ENCODE peak calls at places on chromosomes 3 and 15, in eight cellular contexts. V is heart left ventricle, U is AG04450, S is left lung, Y is GM06990, I is upper lobe of right lung, B is body of pancreas, J is esophagus muscularis mucosa. H is an unnamed sample.

GRCh38 chr3:9862391-9863235 is 17.4 kb downstream of the CIDEC start:
- DNase-seq in Y (no peak), S (no peak), U (no peak), J (no peak), I (peak; percentile 80), B (peak; percentile 49), V (peak; percentile 67), H (no peak)

GRCh38 chr3:178505832-178506231 is 30.4 kb upstream of the KCNMB2 start:
- DNase-seq in U (no peak), Y (no peak), I (no peak), B (no peak), V (no peak), S (no peak), J (no peak), H (no peak)

GRCh38 chr15:65824941-65825544 is 33.0 kb upstream of the DENND4A start:
- DNase-seq in Y (no peak), V (no peak), I (no peak), U (no peak), J (no peak), B (no peak), S (no peak), H (no peak)

GRCh38 chr3:53247619-53248018 is 8.2 kb downstream of the TKT start:
- DNase-seq in Y (no peak), J (no peak), S (no peak), B (no peak), I (no peak), V (no peak), U (no peak), H (no peak)

GRCh38 chr15:47576921-47577474 is 140.3 kb upstream of the SEMA6D start:
- DNase-seq in J (no peak), S (no peak), I (no peak), B (no peak), V (no peak), Y (no peak), U (no peak), H (no peak)

GRCh38 chr3:133895208-133896001 is at the start of gene RAB6B:
- DNase-seq in V (peak; percentile 54), U (no peak), J (peak; percentile 90), S (no peak), I (peak; percentile 71), B (peak; percentile 36), Y (no peak), H (no peak)

GRCh38 chr15:67119238-67119846 is 53.9 kb downstream of the SMAD3 start:
- DNase-seq in V (no peak), U (no peak), S (no peak), B (no peak), Y (no peak), I (no peak), J (no peak), H (no peak)

GRCh38 chr3:107208100-107208499 is 169.1 kb upstream of the CCDC54 start:
- DNase-seq in S (no peak), V (peak; percentile 51), U (peak; percentile 95), J (no peak), B (peak; percentile 48), I (no peak), Y (no peak), H (peak; percentile 80)

GRCh38 chr15:58537480-58537879 is 105.7 kb downstream of the LIPC start:
- DNase-seq in U (no peak), S (no peak), B (no peak), Y (no peak), J (no peak), V (no peak), I (no peak), H (no peak)

GRCh38 chr3:140011086-140011485 is 76.1 kb downstream of the CLSTN2 start:
- DNase-seq in S (no peak), V (no peak), U (no peak), I (no peak), Y (no peak), B (no peak), J (peak; percentile 84), H (no peak)

GRCh38 chr3:188947983-188948657 is 223.7 kb upstream of the TPRG1 start:
- DNase-seq in I (peak; percentile 94), S (peak; percentile 91), U (no peak), Y (no peak), B (peak; percentile 97), V (peak; percentile 93), J (peak; percentile 99), H (peak; percentile 88)

GRCh38 chr3:140093742-140094141 is 158.8 kb downstream of the CLSTN2 start:
- DNase-seq in B (peak; percentile 77), J (no peak), Y (no peak), V (peak; percentile 68), I (no peak), U (peak; percentile 6), S (peak; percentile 54), H (peak; percentile 73)

GRCh38 chr15:34436956-34437442 is 609 bp downstream of the GOLGA8A start:
- DNase-seq in I (peak; percentile 73), J (no peak), B (peak; percentile 43), V (peak; percentile 50), S (no peak), Y (peak; percentile 75), U (no peak), H (no peak)

DNA sequence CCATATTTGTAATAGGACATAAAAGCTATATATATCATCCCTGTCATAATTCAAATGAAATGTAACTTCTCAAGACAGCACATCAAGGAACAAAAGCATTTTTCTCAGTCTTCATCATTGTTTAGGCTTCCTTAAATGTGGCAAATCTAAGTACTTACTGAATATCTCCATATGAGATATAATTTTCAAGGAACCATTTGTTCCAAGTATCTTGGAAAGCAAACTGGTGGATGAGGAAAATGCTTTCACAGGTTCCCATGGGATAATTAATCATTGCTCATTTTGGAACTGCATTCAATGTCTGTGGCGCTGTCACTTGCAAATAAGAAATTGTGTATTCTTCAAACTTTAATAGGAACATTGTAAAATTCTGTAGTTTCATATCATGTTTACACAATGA is 52.6 kb upstream of the ZNF385D start:
- DNase-seq in Y (no peak), J (no peak), V (no peak), I (no peak), U (no peak), S (no peak), B (no peak), H (no peak)
- TF ChIP-seq CTCF in Y (no peak), J (no peak), V (no peak), I (no peak), U (no peak), S (no peak), B (no peak), H (no peak)

DNA sequence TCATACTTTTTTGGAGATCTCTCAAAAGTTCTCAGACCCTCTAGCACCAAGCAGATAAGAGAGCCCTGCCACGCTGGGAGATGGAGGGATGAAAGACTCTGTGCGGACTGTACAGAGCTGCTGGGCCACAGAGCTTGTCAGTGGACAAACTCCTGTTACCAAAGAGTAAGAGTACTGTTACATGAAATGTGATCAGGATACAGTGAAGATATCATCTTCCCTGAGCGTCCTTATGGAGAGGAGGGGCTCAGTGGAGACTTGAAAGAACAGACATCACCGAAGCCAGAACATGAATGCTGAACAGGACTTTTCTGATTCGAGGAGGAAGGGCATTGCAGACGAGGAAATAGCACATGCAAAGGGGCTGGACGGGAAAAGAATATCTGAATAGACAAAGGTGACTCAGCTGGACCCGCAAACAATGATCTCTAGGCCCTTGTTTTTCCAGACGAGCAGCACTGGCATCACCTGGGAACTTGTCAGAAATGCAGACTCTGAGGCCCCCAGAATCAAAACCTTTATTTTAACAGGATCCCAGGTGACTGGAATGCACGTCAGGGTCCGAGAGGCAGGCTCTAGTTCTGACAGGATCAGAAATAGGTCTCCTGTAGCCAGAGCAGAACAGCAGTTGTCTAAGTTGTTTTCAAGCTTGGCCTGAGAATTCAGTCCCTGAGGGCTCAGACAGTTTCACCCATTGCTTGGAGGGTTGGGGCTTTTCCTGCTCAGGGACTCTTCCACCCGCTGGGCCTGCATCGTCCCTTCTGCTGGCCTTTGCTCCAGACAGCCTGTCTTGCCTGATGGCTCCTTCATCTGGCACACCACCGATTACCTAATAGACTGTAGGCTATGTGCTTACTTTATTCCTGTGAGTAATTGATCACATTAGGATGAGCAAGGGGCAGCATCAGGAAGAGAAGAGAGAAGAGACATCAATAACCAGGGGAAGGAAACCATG is 277.9 kb downstream of the RPLP1 start:
- DNase-seq in S (no peak), B (no peak), I (no peak), J (no peak), V (no peak), Y (no peak), U (no peak), H (no peak)
- H3K4me3 ChIP-seq in S (no peak overlapping the region), B (no peak overlapping the region), I (no peak overlapping the region), J (no peak overlapping the region), V (no peak overlapping the region), Y (no peak overlapping the region), U (no peak overlapping the region), H (no peak overlapping the region)

GRCh38 chr3:14834121-14834520 is 15.4 kb downstream of the FGD5 start:
- DNase-seq in B (no peak), S (no peak), J (no peak), I (no peak), V (no peak), U (no peak), Y (no peak), H (no peak)
- H3K27me3 ChIP-seq in B (no peaks in the 10 kb centered on the region), S (peaks cover 14% of the 10 kb centered on the region), J (no peaks in the 10 kb centered on the region), I (no peaks in the 10 kb centered on the region), V (no peaks in the 10 kb centered on the region), U (peaks cover 17% of the 10 kb centered on the region), Y (peaks cover 2% of the 10 kb centered on the region), H (peaks cover 9% of the 10 kb centered on the region)

GRCh38 chr15:40739042-40739441 is 16.0 kb downstream of the RMDN3 start:
- DNase-seq in J (no peak), V (no peak), U (no peak), S (no peak), I (no peak), B (no peak), Y (no peak), H (no peak)

GRCh38 chr15:40737048-40737447 is 18.0 kb downstream of the RMDN3 start:
- DNase-seq in Y (no peak), J (no peak), S (no peak), U (no peak), I (no peak), V (no peak), B (no peak), H (no peak)

GRCh38 chr15:40736575-40736974 is 18.5 kb downstream of the RMDN3 start:
- DNase-seq in V (no peak), I (no peak), Y (no peak), S (no peak), J (no peak), U (no peak), B (no peak), H (no peak)

GRCh38 chr15:40743466-40743865 is 11.6 kb downstream of the RMDN3 start:
- DNase-seq in S (no peak), J (no peak), Y (no peak), B (no peak), I (no peak), U (no peak), V (no peak), H (no peak)

DNA sequence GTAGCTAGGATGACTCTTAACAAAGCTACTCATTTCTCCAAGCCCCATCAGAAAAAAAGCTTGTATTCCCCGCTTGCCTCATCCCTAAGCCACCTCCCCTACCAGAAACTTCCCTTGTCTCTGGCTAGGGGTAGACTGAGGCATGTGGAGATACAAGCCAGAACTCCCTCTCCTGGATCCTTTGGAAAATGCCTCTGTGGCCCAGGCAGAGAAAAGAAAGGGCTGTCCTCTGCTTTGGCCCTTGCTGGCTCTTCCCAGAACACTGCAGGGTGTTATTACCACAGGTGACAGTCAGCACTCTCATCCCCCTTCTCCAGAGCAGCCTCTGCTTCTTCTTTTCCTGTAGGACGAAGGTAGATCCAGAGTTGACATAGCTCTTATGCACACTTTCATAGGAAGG is 15.2 kb downstream of the RMDN3 start:
- DNase-seq in S (no peak), V (no peak), B (no peak), J (no peak), I (no peak), Y (no peak), U (no peak), H (no peak)
- TF ChIP-seq CTCF in S (no peak), V (no peak), B (no peak), J (no peak), I (no peak), Y (no peak), U (peak; percentile 1), H (no peak)